ENCODE peak calls at places on chromosomes 5 and 9, in seven cellular contexts. W, X, V, Z, C, F and S are unnamed samples.

GRCh38 chr9:112789493-112789892 is 38.9 kb downstream of the SNX30 start:
- DNase-seq in W (no peak), X (no peak), V (no peak), Z (no peak), C (no peak), F (no peak), S (no peak)

GRCh38 chr9:81473206-81473605 is 216.1 kb downstream of the TLE1 start:
- DNase-seq in W (no peak), X (no peak), V (no peak), Z (no peak), C (no peak), F (no peak), S (no peak)

GRCh38 chr9:134283111-134283515 is 43.1 kb upstream of the RXRA start:
- DNase-seq in W (no peak), X (peak; percentile 93), V (peak; percentile 83), Z (no peak), C (no peak), F (no peak), S (peak; percentile 89)

GRCh38 chr9:132631280-132631679 is 38.5 kb downstream of the DDX31 start:
- DNase-seq in W (no peak), X (no peak), V (no peak), Z (no peak), C (no peak), F (no peak), S (no peak)

GRCh38 chr5:131221888-131222287 is 42.0 kb upstream of the CDC42SE2 start:
- DNase-seq in W (no peak), X (no peak), V (no peak), Z (no peak), C (no peak), F (no peak), S (no peak)

GRCh38 chr9:28342815-28343338 is 769.6 kb upstream of the C9orf72 start:
- DNase-seq in W (no peak), X (no peak), V (no peak), Z (no peak), C (no peak), F (no peak), S (no peak)

GRCh38 chr5:103546858-103547257 is 15.7 kb downstream of the NUDT12 start:
- DNase-seq in W (no peak), X (no peak), V (no peak), Z (no peak), C (no peak), F (no peak), S (no peak)

GRCh38 chr9:113444736-113445135 is 18.8 kb upstream of the RGS3 start:
- DNase-seq in W (no peak), X (no peak), V (no peak), Z (no peak), C (no peak), F (no peak), S (no peak)

GRCh38 chr5:73424489-73425102 is 24.0 kb downstream of the FOXD1 start:
- DNase-seq in W (no peak), X (no peak), V (no peak), Z (no peak), C (no peak), F (no peak), S (no peak)

GRCh38 chr9:135997070-135998012 is 36.2 kb upstream of the UBAC1 start:
- DNase-seq in W (no peak), X (no peak), V (no peak), Z (no peak), C (no peak), F (no peak), S (no peak)